ENCODE peak calls at places on chromosomes 3 and 15, in seven cellular contexts. B, V, Z, C, N, L and H are unnamed samples.

GRCh38 chr3:38645601-38646000 is 3.9 kb downstream of the SCN5A start:
- DNase-seq in B (peak; percentile 61), V (no peak), Z (no peak), C (peak; percentile 62), N (no peak), L (no peak), H (peak; percentile 54)

GRCh38 chr3:5058463-5058862 is 63.6 kb upstream of the ARL8B start:
- DNase-seq in B (no peak), V (no peak), Z (no peak), C (no peak), N (no peak), L (no peak), H (no peak)

GRCh38 chr15:45630958-45631691 is 3.7 kb upstream of the SQOR start:
- DNase-seq in B (no peak), V (peak; percentile 66), Z (no peak), C (no peak), N (peak; percentile 48), L (no peak), H (peak; percentile 72)

GRCh38 chr15:28133281-28133680 is 34.2 kb upstream of the OCA2 start:
- DNase-seq in B (no peak), V (no peak), Z (no peak), C (no peak), N (no peak), L (no peak), H (no peak)

GRCh38 chr3:88440701-88441100 is 290.9 kb downstream of the C3orf38 start:
- DNase-seq in B (no peak), V (no peak), Z (no peak), C (no peak), N (no peak), L (no peak), H (no peak)

GRCh38 chr15:36185845-36186244 is 393.6 kb upstream of the CDIN1 start:
- DNase-seq in B (no peak), V (no peak), Z (no peak), C (no peak), N (no peak), L (no peak), H (no peak)

GRCh38 chr3:186538779-186539178 is 5.4 kb downstream of the CRYGS start:
- DNase-seq in B (no peak), V (no peak), Z (no peak), C (no peak), N (no peak), L (no peak), H (no peak)

GRCh38 chr3:110193114-110193513 is 855.8 kb upstream of the DPPA4 start:
- DNase-seq in B (peak; percentile 25), V (no peak), Z (no peak), C (no peak), N (no peak), L (no peak), H (no peak)

GRCh38 chr15:51917493-51917892 is 54.1 kb downstream of the LEO1 start:
- DNase-seq in B (peak; percentile 38), V (no peak), Z (no peak), C (no peak), N (no peak), L (no peak), H (no peak)

GRCh38 chr3:56825579-56826438 is 24.1 kb upstream of the ARHGEF3 start:
- DNase-seq in B (no peak), V (no peak), Z (no peak), C (no peak), N (peak; percentile 72), L (no peak), H (no peak)

GRCh38 chr3:69425249-69425648 is 39.4 kb upstream of the FRMD4B start:
- DNase-seq in B (peak; percentile 44), V (peak; percentile 32), Z (no peak), C (no peak), N (no peak), L (no peak), H (no peak)

GRCh38 chr3:117036259-117036799 is 326.8 kb downstream of the TUSC7 start:
- DNase-seq in B (no peak), V (peak; percentile 32), Z (peak; percentile 32), C (no peak), N (peak; percentile 59), L (no peak), H (peak; percentile 85)

GRCh38 chr3:188287339-188287738 is 133.4 kb downstream of the LPP start:
- DNase-seq in B (no peak), V (no peak), Z (no peak), C (no peak), N (no peak), L (no peak), H (no peak)

GRCh38 chr3:50192689-50193141 is 1.3 kb downstream of the GNAT1 start:
- DNase-seq in B (peak; percentile 80), V (peak; percentile 78), Z (peak; percentile 55), C (peak; percentile 95), N (peak; percentile 69), L (peak; percentile 53), H (no peak)

GRCh38 chr15:93307513-93307912 is 218.5 kb upstream of the RGMA start:
- DNase-seq in B (no peak), V (no peak), Z (no peak), C (peak; percentile 89), N (no peak), L (no peak), H (no peak)

GRCh38 chr3:136332776-136333175 is 82.6 kb downstream of the PCCB start:
- DNase-seq in B (no peak), V (no peak), Z (no peak), C (no peak), N (no peak), L (no peak), H (no peak)

GRCh38 chr3:63976862-63977180 is 46.5 kb downstream of the PSMD6 start:
- DNase-seq in B (no peak), V (no peak), Z (no peak), C (no peak), N (no peak), L (no peak), H (no peak)
- H3K4me1 ChIP-seq in B (peaks cover under 1% of the 10 kb centered on the region), V (no peaks in the 10 kb centered on the region), Z (peaks cover 73% of the 10 kb centered on the region), C (peaks cover 59% of the 10 kb centered on the region), N (peaks cover 4% of the 10 kb centered on the region), L (no peaks in the 10 kb centered on the region), H (peaks cover 16% of the 10 kb centered on the region)

GRCh38 chr3:12885585-12885934 is 44.2 kb upstream of the RPL32 start:
- DNase-seq in B (no peak), V (no peak), Z (no peak), C (no peak), N (no peak), L (no peak), H (no peak)

GRCh38 chr3:12884104-12884742 is 42.9 kb upstream of the RPL32 start:
- DNase-seq in B (no peak), V (no peak), Z (no peak), C (no peak), N (peak; percentile 49), L (no peak), H (peak; percentile 27)

GRCh38 chr3:12884790-12885584 is 43.6 kb upstream of the RPL32 start:
- DNase-seq in B (no peak), V (no peak), Z (no peak), C (no peak), N (no peak), L (no peak), H (no peak)

GRCh38 chr3:12886736-12887135 is 45.4 kb upstream of the RPL32 start:
- DNase-seq in B (no peak), V (no peak), Z (no peak), C (no peak), N (no peak), L (no peak), H (no peak)

GRCh38 chr3:12886106-12886679 is 44.8 kb upstream of the RPL32 start:
- DNase-seq in B (no peak), V (no peak), Z (no peak), C (no peak), N (no peak), L (no peak), H (no peak)
- H3K4me1 ChIP-seq in B (no peaks in the 10 kb centered on the region), V (no peaks in the 10 kb centered on the region), Z (no peaks in the 10 kb centered on the region), C (peaks cover 15% of the 10 kb centered on the region), N (no peaks in the 10 kb centered on the region), L (no peaks in the 10 kb centered on the region), H (peaks cover 8% of the 10 kb centered on the region)

DNA sequence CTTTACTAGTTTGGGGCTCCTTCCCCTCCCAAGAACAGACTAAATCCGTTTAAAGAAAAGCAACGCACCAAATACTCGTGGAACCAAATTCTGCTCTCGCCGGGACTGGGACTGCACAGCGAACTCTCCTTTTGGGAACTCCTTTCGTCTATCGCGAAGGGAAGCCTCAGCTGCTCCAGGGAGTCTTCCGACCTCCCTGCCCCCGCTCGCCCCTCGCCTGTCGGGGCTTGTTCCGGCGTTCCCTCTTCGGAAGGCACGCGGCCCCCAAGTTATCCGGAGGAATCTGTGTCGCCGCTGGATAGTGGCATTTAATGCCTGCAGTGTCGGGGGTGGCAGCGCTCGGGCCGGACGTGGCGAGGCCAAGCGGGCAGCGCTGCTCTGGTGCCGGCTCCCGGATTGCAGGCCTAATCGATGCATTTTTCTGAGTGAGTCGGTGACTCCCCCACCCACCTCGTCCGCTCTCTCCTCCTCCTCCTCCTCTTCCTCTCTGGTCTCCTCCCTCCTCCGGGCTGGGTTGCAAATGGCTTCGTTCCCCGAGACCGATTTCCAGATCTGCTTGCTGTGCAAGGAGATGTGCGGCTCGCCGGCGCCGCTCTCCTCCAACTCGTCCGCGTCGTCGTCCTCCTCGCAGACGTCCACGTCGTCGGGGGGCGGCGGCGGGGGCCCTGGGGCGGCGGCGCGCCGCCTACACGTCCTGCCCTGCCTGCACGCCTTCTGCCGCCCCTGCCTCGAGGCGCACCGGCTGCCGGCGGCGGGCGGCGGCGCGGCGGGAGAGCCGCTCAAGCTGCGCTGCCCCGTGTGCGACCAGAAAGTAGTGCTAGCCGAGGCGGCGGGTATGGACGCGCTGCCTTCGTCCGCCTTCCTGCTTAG is at the start of gene TRIM71:
- DNase-seq in B (peak; percentile 61), V (no peak), Z (no peak), C (no peak), N (no peak), L (no peak), H (no peak)
- H3K4me1 ChIP-seq in B (peaks cover 42% of the 10 kb centered on the region), V (no peaks in the 10 kb centered on the region), Z (peaks cover 37% of the 10 kb centered on the region), C (peaks cover 36% of the 10 kb centered on the region), N (peaks cover 13% of the 10 kb centered on the region), L (no peaks in the 10 kb centered on the region), H (peaks cover 5% of the 10 kb centered on the region)

GRCh38 chr15:78993257-78993930 is 48.5 kb upstream of the CTSH start:
- DNase-seq in B (no peak), V (no peak), Z (no peak), C (no peak), N (no peak), L (no peak), H (no peak)

GRCh38 chr15:78990278-78990677 is 45.4 kb upstream of the CTSH start:
- DNase-seq in B (no peak), V (no peak), Z (no peak), C (no peak), N (no peak), L (no peak), H (no peak)

GRCh38 chr15:78992416-78993256 is 47.8 kb upstream of the CTSH start:
- DNase-seq in B (no peak), V (no peak), Z (no peak), C (no peak), N (no peak), L (no peak), H (no peak)

GRCh38 chr15:78991476-78991875 is 46.6 kb upstream of the CTSH start:
- DNase-seq in B (no peak), V (no peak), Z (no peak), C (no peak), N (no peak), L (no peak), H (no peak)

DNA sequence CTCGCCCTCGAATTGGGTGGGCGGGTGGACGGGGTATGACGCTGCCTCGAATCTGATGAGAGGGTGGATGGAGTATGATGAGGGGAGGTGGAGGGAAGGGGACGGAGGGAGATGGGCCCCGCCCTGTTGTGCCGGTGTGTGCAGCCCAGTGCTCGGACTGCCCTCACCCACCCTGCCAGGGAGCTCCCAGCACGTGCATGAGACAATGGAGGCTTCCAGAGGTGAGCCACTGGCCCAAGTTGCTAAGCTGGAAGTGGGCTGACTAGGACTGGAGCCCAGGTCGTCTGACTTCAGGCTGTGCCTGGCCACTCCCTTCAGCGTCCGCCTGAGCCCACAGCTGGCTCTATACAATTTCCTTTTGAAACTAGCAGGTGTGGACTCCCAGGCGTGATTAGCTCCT is 47.0 kb upstream of the CTSH start:
- DNase-seq in B (no peak), V (no peak), Z (no peak), C (no peak), N (no peak), L (no peak), H (no peak)
- H3K4me1 ChIP-seq in B (no peaks in the 10 kb centered on the region), V (no peaks in the 10 kb centered on the region), Z (peaks cover 16% of the 10 kb centered on the region), C (peaks cover 38% of the 10 kb centered on the region), N (no peaks in the 10 kb centered on the region), L (no peaks in the 10 kb centered on the region), H (peaks cover 11% of the 10 kb centered on the region)